ENCODE peak calls at places on chromosomes 12 and 14, in six cellular contexts. One of them, this sample, is unnamed.

GRCh38 chr12:26125451-26126339 is 858 bp upstream of the BHLHE41 start:
- DNase-seq in AG04449: peak
- DNase-seq in PC-9: peak
- DNase-seq in stomach: peak
- DNase-seq in fibroblast of lung: peak
- DNase-seq in AG09309: no peak
- DNase-seq in this sample: no peak

GRCh38 chr14:103721334-103722120 is 5.9 kb downstream of the ZFYVE21 start:
- DNase-seq in fibroblast of lung: peak
- DNase-seq in PC-9: peak
- DNase-seq in AG04449: no peak
- DNase-seq in stomach: no peak
- DNase-seq in AG09309: peak
- DNase-seq in this sample: no peak

GRCh38 chr12:41981758-41982157 is 162.9 kb downstream of the GXYLT1 start:
- DNase-seq in AG04449: no peak
- DNase-seq in AG09309: no peak
- DNase-seq in stomach: no peak
- DNase-seq in fibroblast of lung: peak
- DNase-seq in PC-9: no peak
- DNase-seq in this sample: no peak

GRCh38 chr12:47818382-47818700 is 1.4 kb downstream of the HDAC7 start:
- DNase-seq in fibroblast of lung: no peak
- DNase-seq in stomach: no peak
- DNase-seq in PC-9: no peak
- DNase-seq in AG04449: no peak
- DNase-seq in AG09309: no peak
- DNase-seq in this sample: no peak

GRCh38 chr12:110622582-110622981 is 8.7 kb downstream of the TCTN1 start:
- DNase-seq in stomach: no peak
- DNase-seq in AG04449: no peak
- DNase-seq in fibroblast of lung: no peak
- DNase-seq in PC-9: no peak
- DNase-seq in AG09309: no peak
- DNase-seq in this sample: no peak

GRCh38 chr14:70317091-70317968 is 42.2 kb downstream of the COX16 start:
- DNase-seq in stomach: no peak
- DNase-seq in fibroblast of lung: no peak
- DNase-seq in AG04449: no peak
- DNase-seq in PC-9: no peak
- DNase-seq in AG09309: no peak
- DNase-seq in this sample: no peak

GRCh38 chr12:88416786-88417185 is 163.5 kb downstream of the KITLG start:
- DNase-seq in fibroblast of lung: peak
- DNase-seq in AG04449: no peak
- DNase-seq in PC-9: no peak
- DNase-seq in stomach: no peak
- DNase-seq in AG09309: no peak
- DNase-seq in this sample: no peak

GRCh38 chr12:26651566-26652188 is 181.3 kb downstream of the ITPR2 start:
- DNase-seq in AG04449: no peak
- DNase-seq in PC-9: peak
- DNase-seq in stomach: peak
- DNase-seq in AG09309: no peak
- DNase-seq in fibroblast of lung: peak
- DNase-seq in this sample: peak

GRCh38 chr12:51836012-51836832 is 12.3 kb downstream of the FIGNL2 start:
- DNase-seq in PC-9: no peak
- DNase-seq in AG04449: no peak
- DNase-seq in stomach: no peak
- DNase-seq in fibroblast of lung: no peak
- DNase-seq in AG09309: no peak
- DNase-seq in this sample: no peak

GRCh38 chr12:47223848-47224213 is 144.1 kb upstream of the AMIGO2 start:
- DNase-seq in AG04449: no peak
- DNase-seq in stomach: peak
- DNase-seq in fibroblast of lung: peak
- DNase-seq in PC-9: no peak
- DNase-seq in AG09309: no peak
- DNase-seq in this sample: no peak

GRCh38 chr14:103006106-103006505 is 51.2 kb downstream of the CDC42BPB start:
- DNase-seq in AG04449: no peak
- DNase-seq in fibroblast of lung: no peak
- DNase-seq in stomach: no peak
- DNase-seq in AG09309: no peak
- DNase-seq in PC-9: no peak
- DNase-seq in this sample: no peak

DNA sequence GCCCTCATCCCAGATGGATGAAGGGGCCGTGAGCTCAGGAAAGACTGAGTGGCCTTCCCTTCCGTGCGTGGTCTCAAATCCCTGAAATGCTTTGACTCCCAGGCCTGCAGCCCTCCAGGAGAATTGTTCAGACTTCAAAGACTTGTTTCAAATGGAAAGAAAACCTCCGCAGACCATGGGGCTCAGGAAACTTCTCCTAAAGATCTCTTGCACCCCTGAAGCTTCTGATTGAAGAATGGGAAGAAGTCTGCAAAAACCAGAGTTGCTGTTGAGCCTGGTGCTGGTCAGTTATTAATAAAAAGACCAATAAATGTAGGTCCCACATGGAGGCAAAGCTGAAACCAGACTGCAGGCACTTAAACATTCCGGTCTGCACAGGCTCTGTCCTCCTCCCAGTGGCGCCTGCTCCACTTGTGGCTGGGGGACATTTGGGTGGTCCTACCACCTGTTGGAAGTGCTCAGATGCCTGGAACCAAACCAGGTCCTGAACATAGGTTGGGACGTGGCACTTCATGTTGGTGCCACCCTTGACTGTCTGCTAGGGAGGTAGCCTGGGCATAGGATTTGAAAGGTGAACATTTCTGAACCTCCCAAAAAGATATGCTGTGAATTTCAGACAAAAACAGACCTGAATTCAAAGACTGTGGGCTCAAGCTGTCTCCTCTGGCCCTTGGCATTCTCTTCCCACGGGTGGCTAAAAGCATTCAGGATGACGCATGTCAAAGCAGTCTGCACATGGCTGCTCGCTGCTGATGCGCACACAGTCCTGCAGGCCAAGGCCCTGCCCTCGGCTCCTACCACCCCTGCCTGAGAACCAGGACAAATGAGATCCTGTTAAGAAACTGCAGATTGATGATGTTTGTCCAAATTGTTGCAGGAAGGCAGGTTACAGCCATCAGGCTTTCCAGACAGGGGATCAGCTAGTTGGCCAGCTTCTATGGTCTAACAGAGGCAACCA is 36.2 kb upstream of the MEG3 start:
- DNase-seq in AG04449: no peak
- DNase-seq in PC-9: no peak
- DNase-seq in AG09309: no peak
- DNase-seq in fibroblast of lung: peak
- DNase-seq in stomach: no peak
- DNase-seq in this sample: no peak
- TF ChIP-seq CTCF in AG04449: no peak
- TF ChIP-seq CTCF in PC-9: no peak
- TF ChIP-seq CTCF in AG09309: no peak
- TF ChIP-seq CTCF in fibroblast of lung: no peak
- TF ChIP-seq CTCF in stomach: no peak
- TF ChIP-seq CTCF in this sample: no peak

GRCh38 chr12:113659015-113659414 is 187.3 kb upstream of the LHX5 start:
- DNase-seq in AG04449: no peak
- DNase-seq in PC-9: no peak
- DNase-seq in fibroblast of lung: no peak
- DNase-seq in stomach: no peak
- DNase-seq in AG09309: no peak
- DNase-seq in this sample: no peak

GRCh38 chr12:113658030-113658655 is 186.5 kb upstream of the LHX5 start:
- DNase-seq in stomach: no peak
- DNase-seq in AG09309: no peak
- DNase-seq in AG04449: no peak
- DNase-seq in PC-9: no peak
- DNase-seq in fibroblast of lung: peak
- DNase-seq in this sample: no peak

GRCh38 chr12:113659416-113659815 is 187.7 kb upstream of the LHX5 start:
- DNase-seq in fibroblast of lung: no peak
- DNase-seq in stomach: no peak
- DNase-seq in AG04449: no peak
- DNase-seq in AG09309: no peak
- DNase-seq in PC-9: no peak
- DNase-seq in this sample: no peak

GRCh38 chr12:113655479-113655878 is 183.8 kb upstream of the LHX5 start:
- DNase-seq in AG04449: no peak
- DNase-seq in fibroblast of lung: no peak
- DNase-seq in PC-9: no peak
- DNase-seq in stomach: no peak
- DNase-seq in AG09309: no peak
- DNase-seq in this sample: no peak

DNA sequence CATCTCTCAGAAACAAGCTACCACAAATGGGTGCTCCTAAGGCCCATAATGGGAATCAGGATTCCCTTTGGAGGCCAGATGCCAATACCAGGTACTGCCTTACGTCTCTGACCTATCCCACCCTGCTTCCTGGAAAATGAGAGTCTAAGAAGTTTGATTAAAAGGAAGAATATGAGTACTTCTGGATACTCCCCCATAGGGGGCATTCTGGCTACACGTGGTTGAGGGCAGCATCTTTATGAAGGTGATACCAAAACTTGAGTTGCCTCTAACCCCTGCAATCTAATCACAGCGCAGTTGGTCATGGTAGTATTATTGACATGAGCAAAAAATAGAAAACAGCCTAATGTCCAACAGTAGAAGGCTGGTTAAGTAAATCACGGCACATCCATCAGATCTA is 184.2 kb upstream of the LHX5 start:
- DNase-seq in AG04449: no peak
- DNase-seq in stomach: no peak
- DNase-seq in fibroblast of lung: no peak
- DNase-seq in AG09309: no peak
- DNase-seq in PC-9: no peak
- DNase-seq in this sample: no peak
- TF ChIP-seq CTCF in AG04449: no peak
- TF ChIP-seq CTCF in stomach: no peak
- TF ChIP-seq CTCF in fibroblast of lung: no peak
- TF ChIP-seq CTCF in AG09309: no peak
- TF ChIP-seq CTCF in PC-9: no peak
- TF ChIP-seq CTCF in this sample: no peak

GRCh38 chr14:59634617-59635016 is 58.0 kb upstream of the CCDC175 start:
- DNase-seq in stomach: no peak
- DNase-seq in fibroblast of lung: no peak
- DNase-seq in AG09309: no peak
- DNase-seq in PC-9: no peak
- DNase-seq in AG04449: no peak
- DNase-seq in this sample: no peak

GRCh38 chr14:59629384-59630158 is 53.0 kb upstream of the CCDC175 start:
- DNase-seq in PC-9: no peak
- DNase-seq in AG04449: no peak
- DNase-seq in fibroblast of lung: no peak
- DNase-seq in AG09309: no peak
- DNase-seq in stomach: no peak
- DNase-seq in this sample: no peak

GRCh38 chr14:59631237-59631636 is 54.6 kb upstream of the CCDC175 start:
- DNase-seq in fibroblast of lung: no peak
- DNase-seq in stomach: no peak
- DNase-seq in PC-9: no peak
- DNase-seq in AG04449: no peak
- DNase-seq in AG09309: no peak
- DNase-seq in this sample: no peak

GRCh38 chr14:59630281-59630963 is 53.8 kb upstream of the CCDC175 start:
- DNase-seq in fibroblast of lung: peak
- DNase-seq in PC-9: no peak
- DNase-seq in AG04449: no peak
- DNase-seq in stomach: no peak
- DNase-seq in AG09309: no peak
- DNase-seq in this sample: no peak

GRCh38 chr14:59632381-59632780 is 55.8 kb upstream of the CCDC175 start:
- DNase-seq in fibroblast of lung: peak
- DNase-seq in PC-9: no peak
- DNase-seq in AG04449: no peak
- DNase-seq in stomach: peak
- DNase-seq in AG09309: no peak
- DNase-seq in this sample: peak
- TF ChIP-seq CTCF in fibroblast of lung: peak
- TF ChIP-seq CTCF in PC-9: peak
- TF ChIP-seq CTCF in AG04449: peak
- TF ChIP-seq CTCF in stomach: no peak
- TF ChIP-seq CTCF in AG09309: peak
- TF ChIP-seq CTCF in this sample: peak

DNA sequence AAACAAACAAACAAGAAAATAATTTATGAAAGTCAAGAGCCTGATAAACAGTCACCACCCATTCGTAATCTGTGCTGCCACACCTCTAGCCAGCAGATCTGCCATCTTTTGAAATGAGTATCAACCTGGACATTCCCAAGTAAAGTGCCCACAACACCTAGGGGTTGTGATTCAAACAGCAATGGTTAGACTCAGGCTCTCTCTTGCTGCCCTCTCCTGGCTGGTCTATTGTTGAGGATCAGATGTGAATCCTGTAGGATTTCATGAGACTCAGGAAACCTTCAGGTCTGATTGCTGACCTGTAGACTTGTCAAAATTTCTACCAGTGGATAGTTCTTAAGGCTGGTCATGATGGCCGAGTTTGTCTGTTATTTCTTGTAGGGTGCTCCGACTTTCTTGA is 26.8 kb downstream of the DGLUCY start:
- DNase-seq in PC-9: peak
- DNase-seq in AG09309: no peak
- DNase-seq in stomach: peak
- DNase-seq in AG04449: no peak
- DNase-seq in fibroblast of lung: peak
- DNase-seq in this sample: no peak
- TF ChIP-seq CTCF in PC-9: peak
- TF ChIP-seq CTCF in AG09309: peak
- TF ChIP-seq CTCF in stomach: no peak
- TF ChIP-seq CTCF in AG04449: peak
- TF ChIP-seq CTCF in fibroblast of lung: peak
- TF ChIP-seq CTCF in this sample: peak

DNA sequence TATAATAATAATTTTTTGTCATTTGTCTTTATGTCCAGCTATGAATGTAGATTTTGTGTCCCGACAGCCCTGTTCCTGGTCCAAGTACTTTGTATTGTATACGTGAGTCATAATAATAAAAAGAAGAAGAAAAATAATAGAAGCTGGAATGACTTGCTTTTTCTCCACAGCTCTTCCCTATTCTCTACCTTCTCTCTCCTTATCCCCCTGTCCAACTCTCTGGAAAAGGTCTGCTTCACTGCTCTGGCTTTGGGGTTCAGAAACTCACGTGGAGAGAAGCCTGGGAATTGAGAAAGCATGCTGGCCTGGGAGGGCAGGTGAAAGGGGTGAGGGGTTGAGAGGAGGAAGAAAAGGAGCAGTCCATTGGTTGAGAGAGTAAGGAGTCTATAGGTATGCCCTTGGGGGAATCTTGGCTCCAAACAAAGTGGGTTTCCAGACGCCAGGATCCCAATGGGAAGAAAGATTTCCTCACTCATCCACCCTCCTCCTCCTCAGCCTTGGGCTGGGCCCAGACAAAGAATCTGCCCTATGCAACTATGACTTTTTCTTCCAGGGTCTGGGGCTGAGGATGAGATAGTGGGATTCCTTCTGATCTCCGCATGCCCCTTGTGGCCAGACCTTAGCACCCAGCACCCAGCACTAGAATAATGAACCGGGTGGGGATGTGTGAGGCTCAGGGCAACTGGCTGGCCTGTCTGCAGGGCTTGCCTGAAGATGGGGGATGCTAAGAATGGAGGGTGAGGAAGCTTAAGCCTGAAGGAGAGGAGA is 4.0 kb downstream of the HOXC8 start:
- DNase-seq in stomach: no peak
- DNase-seq in PC-9: no peak
- DNase-seq in fibroblast of lung: no peak
- DNase-seq in AG04449: no peak
- DNase-seq in AG09309: no peak
- DNase-seq in this sample: no peak
- TF ChIP-seq CTCF in stomach: no peak
- TF ChIP-seq CTCF in PC-9: no peak
- TF ChIP-seq CTCF in fibroblast of lung: no peak
- TF ChIP-seq CTCF in AG04449: peak
- TF ChIP-seq CTCF in AG09309: no peak
- TF ChIP-seq CTCF in this sample: peak